ENCODE peak calls at places on chromosomes 16 and 17, in four cellular contexts. A is endothelial cell, B is glutamatergic neuron, I is PC-9. S is an unnamed sample.

GRCh38 chr16:87114832-87115231 is 202.4 kb downstream of the C16orf95 start:
- DNase-seq in B (no peak), I (no peak), A (no peak), S (no peak)

GRCh38 chr17:6435968-6436367 is 1.0 kb upstream of the AIPL1 start:
- DNase-seq in B (peak; percentile 83), A (peak; percentile 70), I (peak; percentile 69), S (peak; percentile 75)

GRCh38 chr17:56185905-56186783 is 32.9 kb downstream of the ANKFN1 start:
- DNase-seq in I (no peak), B (no peak), A (no peak), S (peak; percentile 44)

GRCh38 chr17:39663340-39663687 is 1.8 kb upstream of the TCAP start:
- DNase-seq in A (no peak), B (no peak), I (peak; percentile 18), S (no peak)

GRCh38 chr17:83089322-83090156 is 10.1 kb downstream of the METRNL start:
- DNase-seq in A (no peak), I (peak; percentile 76), B (no peak), S (no peak)

GRCh38 chr16:53142823-53143568 is 88.2 kb downstream of the CHD9 start:
- DNase-seq in A (no peak), I (no peak), B (no peak), S (peak; percentile 54)

GRCh38 chr17:18182978-18183333 is 672 bp upstream of the ALKBH5 start:
- DNase-seq in A (peak; percentile 71), I (peak; percentile 88), B (peak; percentile 72), S (no peak)

GRCh38 chr17:64004218-64004770 is 6.1 kb downstream of the PRR29 start:
- DNase-seq in A (no peak), B (no peak), I (no peak), S (no peak)

GRCh38 chr16:649646-650045 is 481 bp downstream of the WDR90 start:
- DNase-seq in B (no peak), A (no peak), I (no peak), S (no peak)

GRCh38 chr17:48520631-48521045 is 10.2 kb downstream of the HOXB1 start:
- DNase-seq in I (no peak), B (no peak), A (no peak), S (no peak)

GRCh38 chr17:218711-219110 is 37.3 kb upstream of the DOC2B start:
- DNase-seq in I (no peak), B (no peak), A (no peak), S (no peak)

GRCh38 chr16:30526137-30526822 is at the start of gene ZNF768:
- DNase-seq in I (peak; percentile 73), B (peak; percentile 46), A (peak; percentile 67), S (no peak)

GRCh38 chr16:27313422-27314160 is at the start of gene IL4R:
- DNase-seq in B (peak; percentile 52), A (peak; percentile 46), I (peak; percentile 77), S (peak; percentile 82)

GRCh38 chr16:66490774-66491715 is 58.9 kb downstream of the TK2 start:
- DNase-seq in B (no peak), I (no peak), A (no peak), S (no peak)

GRCh38 chr16:46836521-46837292 is 5.7 kb upstream of the C16orf87 start:
- DNase-seq in B (no peak), A (no peak), I (no peak), S (no peak)

GRCh38 chr16:49081556-49081955 is 200.1 kb downstream of the CBLN1 start:
- DNase-seq in I (no peak), A (no peak), B (no peak), S (no peak)
- TF ChIP-seq CTCF in I (no peak), A (no peak), B (no peak), S (no peak)

GRCh38 chr17:58587713-58588117 is 73.3 kb upstream of the MTMR4 start:
- DNase-seq in A (peak; percentile 65), B (peak; percentile 70), I (peak; percentile 41), S (peak; percentile 65)
- TF ChIP-seq CTCF in A (peak; percentile 84), B (peak; percentile 90), I (peak; percentile 98), S (peak; percentile 89)

GRCh38 chr17:76081295-76082210 is 2.6 kb downstream of the ZACN start:
- DNase-seq in B (no peak), A (no peak), I (no peak), S (no peak)

GRCh38 chr17:76080934-76081287 is 1.9 kb downstream of the ZACN start:
- DNase-seq in B (no peak), A (no peak), I (no peak), S (no peak)

GRCh38 chr17:76078859-76079576 is at the start of gene ZACN:
- DNase-seq in I (no peak), B (no peak), A (no peak), S (no peak)

GRCh38 chr17:76080207-76080933 is 1.4 kb downstream of the ZACN start:
- DNase-seq in B (peak; percentile 44), A (no peak), I (no peak), S (no peak)

DNA sequence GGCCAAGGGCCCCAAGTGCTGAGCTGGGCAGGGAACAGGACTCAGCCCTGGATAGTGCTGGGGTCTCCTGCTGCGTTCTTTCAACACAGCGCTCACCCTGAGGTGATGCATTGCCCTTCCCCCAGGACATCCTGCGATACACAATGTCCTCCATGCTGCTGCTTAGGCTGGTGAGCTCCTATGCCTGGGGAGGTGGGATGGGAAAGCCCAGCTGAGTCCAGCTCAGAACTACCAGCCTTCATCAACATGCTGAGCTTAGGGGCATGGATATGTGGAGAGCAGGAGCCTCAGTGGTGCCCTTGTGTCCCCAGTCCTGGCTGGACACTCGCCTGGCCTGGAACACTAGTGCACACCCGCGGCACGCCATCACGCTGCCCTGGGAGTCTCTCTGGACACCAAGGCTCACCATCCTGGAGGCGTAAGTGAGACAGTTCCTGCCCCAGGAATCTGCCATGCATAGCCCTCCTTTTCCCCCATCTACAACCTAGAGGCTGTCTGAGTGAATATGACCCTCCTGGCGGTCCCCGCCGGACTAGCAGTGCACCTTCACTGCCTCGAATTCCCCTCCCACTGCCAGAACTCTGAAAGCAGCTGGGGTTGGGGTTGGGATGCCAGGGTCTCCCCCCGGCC is 710 bp downstream of the ZACN start:
- DNase-seq in B (no peak), A (no peak), I (no peak), S (no peak)
- TF ChIP-seq CTCF in B (no peak), A (no peak), I (no peak), S (no peak)

GRCh38 chr17:14557482-14557881 is 256.6 kb downstream of the HS3ST3B1 start:
- DNase-seq in A (no peak), B (no peak), I (no peak), S (no peak)
- TF ChIP-seq CTCF in A (no peak), B (no peak), I (no peak), S (no peak)

GRCh38 chr16:84397090-84397489 is 28.8 kb downstream of the ATP2C2 start:
- DNase-seq in B (no peak), A (no peak), I (no peak), S (no peak)
- TF ChIP-seq CTCF in B (peak; percentile 28), A (peak; percentile 53), I (peak; percentile 66), S (peak; percentile 26)

GRCh38 chr16:2152695-2153506 is 2.7 kb upstream of the TRAF7 start:
- DNase-seq in B (peak; percentile 40), I (peak; percentile 45), A (no peak), S (peak; percentile 50)
- TF ChIP-seq CTCF in B (no peak), I (no peak), A (no peak), S (no peak)

GRCh38 chr17:4588391-4588790 is 4.1 kb downstream of the SMTNL2 start:
- DNase-seq in A (no peak), I (no peak), B (no peak), S (no peak)

GRCh38 chr17:4586043-4586442 is 1.7 kb downstream of the SMTNL2 start:
- DNase-seq in I (no peak), A (no peak), B (no peak), S (no peak)

GRCh38 chr17:4585203-4585939 is 1.0 kb downstream of the SMTNL2 start:
- DNase-seq in A (no peak), I (no peak), B (peak; percentile 53), S (no peak)

GRCh38 chr17:4587803-4588202 is 3.5 kb downstream of the SMTNL2 start:
- DNase-seq in I (no peak), A (no peak), B (no peak), S (no peak)

GRCh38 chr17:4587195-4587594 is 2.9 kb downstream of the SMTNL2 start:
- DNase-seq in B (no peak), I (no peak), A (no peak), S (no peak)
- TF ChIP-seq CTCF in B (no peak), I (no peak), A (no peak), S (no peak)

GRCh38 chr17:68324654-68325336 is 33.5 kb downstream of the ARSG start:
- DNase-seq in B (no peak), I (no peak), A (no peak), S (no peak)
- TF ChIP-seq CTCF in B (no peak), I (no peak), A (no peak), S (no peak)

S was measured in MCF 10A.